ENCODE peak calls at places on chromosome 20, in seven cellular contexts. U is GM12864, X is PC-9, T is NCI-H510A treated with DMSO at 0.1 percent for 48 hours, V is NCI-H2029 treated with DMSO at 0.1 percent for 48 hours, Q is glutamatergic neuron, F is T-helper 9 cell. S is an unnamed sample.

GRCh38 chr20:62400021-62400420 is 7.1 kb downstream of the CABLES2 start:
- DNase-seq in Q (no peak), F (no peak), V (no peak), X (no peak), T (peak; percentile 56), U (no peak), S (no peak)

GRCh38 chr20:4956200-4956810 is 45.0 kb downstream of the SLC23A2 start:
- DNase-seq in T (peak; percentile 88), X (peak; percentile 45), U (no peak), V (peak; percentile 48), Q (no peak), F (no peak), S (peak; percentile 76)

GRCh38 chr20:36506253-36506652 is 35.1 kb upstream of the MYL9 start:
- DNase-seq in Q (no peak), V (no peak), F (no peak), U (no peak), X (peak; percentile 39), T (no peak), S (peak; percentile 24)

GRCh38 chr20:41183391-41183790 is 46.0 kb downstream of the PLCG1 start:
- DNase-seq in U (no peak), F (no peak), T (no peak), X (no peak), V (no peak), Q (no peak), S (no peak)

GRCh38 chr20:856361-856775 is 22.9 kb downstream of the FAM110A start:
- DNase-seq in V (no peak), T (no peak), U (no peak), Q (no peak), F (no peak), X (peak; percentile 95), S (no peak)

GRCh38 chr20:58131581-58132142 is 96.8 kb downstream of the ANKRD60 start:
- DNase-seq in X (peak; percentile 95), V (peak; percentile 58), T (no peak), Q (no peak), U (no peak), F (no peak), S (peak; percentile 92)

GRCh38 chr20:31713312-31714049 is 9.2 kb downstream of the BCL2L1 start:
- DNase-seq in U (no peak), F (no peak), X (peak; percentile 93), Q (no peak), V (no peak), T (no peak), S (no peak)

GRCh38 chr20:33744773-33745385 is 13.1 kb downstream of the ZNF341 start:
- DNase-seq in U (no peak), X (no peak), T (no peak), V (no peak), Q (no peak), F (no peak), S (no peak)

GRCh38 chr20:32441638-32442037 is 83.5 kb downstream of the ASXL1 start:
- DNase-seq in T (no peak), F (no peak), Q (no peak), U (no peak), X (no peak), V (no peak), S (no peak)

GRCh38 chr20:19401096-19401495 is 188.7 kb downstream of the SLC24A3 start:
- DNase-seq in X (no peak), U (no peak), F (no peak), Q (no peak), V (no peak), T (no peak), S (no peak)

GRCh38 chr20:38196016-38196415 is 30.9 kb upstream of the TGM2 start:
- DNase-seq in X (no peak), U (no peak), F (no peak), Q (no peak), T (no peak), V (no peak), S (no peak)

GRCh38 chr20:8443464-8444072 is 311.5 kb downstream of the PLCB1 start:
- DNase-seq in F (no peak), T (no peak), X (no peak), V (no peak), Q (no peak), U (no peak), S (no peak)

GRCh38 chr20:45469336-45470261 is at the start of gene WFDC2:
- DNase-seq in U (no peak), X (peak; percentile 87), T (peak; percentile 57), V (no peak), Q (peak; percentile 33), F (no peak), S (peak; percentile 8)

GRCh38 chr20:63850689-63851547 is 10.4 kb upstream of the ABHD16B start:
- DNase-seq in U (peak; percentile 92), F (no peak), Q (no peak), X (peak; percentile 30), T (no peak), V (no peak), S (no peak)

GRCh38 chr20:53989977-53990376 is 80.4 kb downstream of the BCAS1 start:
- DNase-seq in Q (no peak), U (no peak), X (no peak), V (no peak), T (no peak), F (no peak), S (no peak)

GRCh38 chr20:62523473-62524203 is 47.8 kb upstream of the GATA5 start:
- DNase-seq in F (peak; percentile 18), V (no peak), Q (no peak), X (no peak), T (no peak), U (no peak), S (no peak)

GRCh38 chr20:3871549-3872265 is 17.5 kb upstream of the PANK2 start:
- DNase-seq in V (no peak), Q (no peak), F (no peak), U (no peak), X (peak; percentile 88), T (no peak), S (no peak)

GRCh38 chr20:50372770-50373088 is 137.5 kb upstream of the PTPN1 start:
- DNase-seq in F (no peak), X (peak; percentile 68), V (no peak), U (no peak), T (no peak), Q (no peak), S (no peak)

GRCh38 chr20:44983095-44983674 is 16.9 kb downstream of the STK4 start:
- DNase-seq in X (no peak), U (no peak), Q (no peak), F (no peak), T (no peak), V (no peak), S (no peak)

GRCh38 chr20:33648396-33649004 is 13.6 kb upstream of the C20orf144 start:
- DNase-seq in T (peak; percentile 43), U (no peak), Q (no peak), V (no peak), X (no peak), F (no peak), S (no peak)

GRCh38 chr20:59735917-59736316 is 131.6 kb downstream of the PHACTR3 start:
- DNase-seq in F (no peak), V (no peak), U (no peak), Q (no peak), T (no peak), X (no peak), S (peak; percentile 98)

GRCh38 chr20:4569092-4569491 is 152.6 kb upstream of the PRND start:
- DNase-seq in F (no peak), T (no peak), U (no peak), V (no peak), Q (peak; percentile 28), X (no peak), S (no peak)

GRCh38 chr20:16922834-16923233 is 174.7 kb downstream of the OTOR start:
- DNase-seq in V (peak; percentile 70), F (no peak), U (no peak), T (peak; percentile 8), Q (no peak), X (peak; percentile 80), S (no peak)

GRCh38 chr20:57580478-57581201 is 19.7 kb downstream of the PCK1 start:
- DNase-seq in F (no peak), Q (no peak), V (no peak), T (no peak), X (no peak), U (no peak), S (no peak)

GRCh38 chr20:5719861-5720401 is 30.3 kb upstream of the SHLD1 start:
- DNase-seq in T (peak; percentile 93), U (no peak), X (peak; percentile 63), F (no peak), V (peak; percentile 69), Q (no peak), S (peak; percentile 61)

GRCh38 chr20:62702886-62703852 is 5.5 kb upstream of the NTSR1 start:
- DNase-seq in X (peak; percentile 94), F (no peak), Q (peak; percentile 8), T (no peak), U (no peak), V (no peak), S (peak; percentile 86)

GRCh38 chr20:50055524-50056083 is 57.3 kb downstream of the UBE2V1 start:
- DNase-seq in V (no peak), Q (no peak), U (no peak), F (no peak), X (no peak), T (no peak), S (no peak)

GRCh38 chr20:21353236-21353635 is 44.1 kb downstream of the NKX2-4 start:
- DNase-seq in F (no peak), X (no peak), U (no peak), Q (no peak), T (no peak), V (no peak), S (no peak)

GRCh38 chr20:62011403-62011791 is 54.3 kb downstream of the TAF4 start:
- DNase-seq in U (no peak), X (no peak), F (no peak), V (no peak), Q (no peak), T (no peak), S (no peak)

GRCh38 chr20:33859157-33859695 is 48.1 kb downstream of the CHMP4B start:
- DNase-seq in T (no peak), U (peak; percentile 50), V (no peak), Q (no peak), X (peak; percentile 74), F (peak; percentile 15), S (no peak)

GRCh38 chr20:6566821-6567220 is 200.7 kb upstream of the BMP2 start:
- DNase-seq in T (no peak), X (no peak), Q (no peak), U (no peak), F (no peak), V (no peak), S (no peak)

S was measured in NCI-H1417.